ENCODE peak calls at places on chromosomes 5 and 9, in seven cellular contexts. R is Calu3, V is GM10248, P is nephron progenitor cell, K is fibroblast of lung, A is BE2C, L is A549. E is an unnamed sample.

GRCh38 chr9:130845901-130846381 is 10.9 kb downstream of the ABL1 start:
- DNase-seq in R (no peak), V (no peak), P (no peak), K (peak; percentile 92), A (no peak), L (peak; percentile 54), E (no peak)

GRCh38 chr5:118042076-118042475 is 946.3 kb downstream of the DTWD2 start:
- DNase-seq in R (no peak), V (no peak), P (no peak), K (peak; percentile 11), A (no peak), L (no peak), E (no peak)

GRCh38 chr5:170225326-170226137 is 7.3 kb upstream of the C5orf58 start:
- DNase-seq in R (peak; percentile 83), V (peak; percentile 71), P (peak; percentile 79), K (peak; percentile 69), A (peak; percentile 74), L (peak; percentile 66), E (peak; percentile 86)

GRCh38 chr5:151745071-151745705 is 13.2 kb downstream of the ATOX1 start:
- DNase-seq in R (peak; percentile 92), V (no peak), P (no peak), K (peak; percentile 77), A (no peak), L (no peak), E (no peak)

GRCh38 chr9:133417541-133418461 is at the start of gene REXO4:
- DNase-seq in R (peak; percentile 81), V (peak; percentile 84), P (peak; percentile 88), K (peak; percentile 89), A (peak; percentile 91), L (peak; percentile 89), E (peak; percentile 93)

GRCh38 chr5:172869734-172870133 is 35.7 kb downstream of the ERGIC1 start:
- DNase-seq in R (no peak), V (no peak), P (no peak), K (peak; percentile 44), A (no peak), L (no peak), E (no peak)

GRCh38 chr9:72476617-72477375 is 44.6 kb upstream of the TMC1 start:
- DNase-seq in R (peak; percentile 72), V (no peak), P (no peak), K (peak; percentile 44), A (no peak), L (peak; percentile 86), E (no peak)

GRCh38 chr9:69946800-69947437 is 96.7 kb upstream of the MAMDC2 start:
- DNase-seq in R (peak; percentile 10), V (no peak), P (no peak), K (peak; percentile 95), A (no peak), L (peak; percentile 84), E (no peak)

GRCh38 chr5:139501376-139501775 is 18.8 kb upstream of the STING1 start:
- DNase-seq in R (no peak), V (no peak), P (no peak), K (no peak), A (no peak), L (no peak), E (no peak)

GRCh38 chr9:69637801-69638200 is 34.4 kb downstream of the APBA1 start:
- DNase-seq in R (no peak), V (no peak), P (no peak), K (peak; percentile 58), A (no peak), L (no peak), E (no peak)

GRCh38 chr5:161058751-161059150 is 206.7 kb upstream of the ATP10B start:
- DNase-seq in R (no peak), V (no peak), P (no peak), K (no peak), A (no peak), L (no peak), E (no peak)

GRCh38 chr5:97000391-97000790 is 64.5 kb downstream of the LNPEP start:
- DNase-seq in R (no peak), V (no peak), P (no peak), K (no peak), A (no peak), L (peak; percentile 1), E (no peak)

GRCh38 chr5:172505840-172506638 is 51.7 kb upstream of the SH3PXD2B start:
- DNase-seq in R (no peak), V (no peak), P (no peak), K (no peak), A (no peak), L (no peak), E (peak; percentile 54)

GRCh38 chr5:80466669-80467485 is 21.0 kb upstream of the FAM151B start:
- DNase-seq in R (no peak), V (no peak), P (no peak), K (peak; percentile 80), A (no peak), L (peak; percentile 10), E (no peak)

GRCh38 chr5:179553875-179554274 is 3.5 kb downstream of the RUFY1 start:
- DNase-seq in R (peak; percentile 58), V (no peak), P (no peak), K (peak; percentile 44), A (no peak), L (peak; percentile 19), E (no peak)

GRCh38 chr5:156240414-156240813 is 86.5 kb upstream of the SGCD start:
- DNase-seq in R (no peak), V (no peak), P (no peak), K (no peak), A (no peak), L (no peak), E (no peak)

GRCh38 chr5:36239370-36240293 is 2.1 kb downstream of the NADK2 start:
- DNase-seq in R (no peak), V (no peak), P (no peak), K (no peak), A (no peak), L (no peak), E (no peak)

GRCh38 chr5:80269991-80270438 is 14.2 kb upstream of the SERINC5 start:
- DNase-seq in R (no peak), V (no peak), P (no peak), K (no peak), A (no peak), L (no peak), E (no peak)

GRCh38 chr5:176389114-176389768 is 690 bp downstream of the HIGD2A start:
- DNase-seq in R (no peak), V (no peak), P (no peak), K (no peak), A (no peak), L (no peak), E (no peak)

GRCh38 chr5:62780888-62781287 is 202.3 kb downstream of the LRRC70 start:
- DNase-seq in R (no peak), V (no peak), P (peak; percentile 14), K (no peak), A (no peak), L (no peak), E (no peak)

GRCh38 chr5:139670369-139671095 is 22.4 kb downstream of the CXXC5 start:
- DNase-seq in R (no peak), V (peak; percentile 74), P (no peak), K (no peak), A (no peak), L (no peak), E (no peak)

GRCh38 chr9:88532320-88532719 is 2.7 kb upstream of the NXNL2 start:
- DNase-seq in R (no peak), V (no peak), P (peak; percentile 58), K (peak; percentile 51), A (peak; percentile 45), L (peak; percentile 78), E (no peak)

GRCh38 chr5:14574891-14575496 is 6.6 kb upstream of the OTULINL start:
- DNase-seq in R (peak; percentile 9), V (no peak), P (no peak), K (no peak), A (no peak), L (peak; percentile 21), E (no peak)

GRCh38 chr9:127754761-127755557 is 19.9 kb upstream of the TOR2A start:
- DNase-seq in R (no peak), V (no peak), P (peak; percentile 71), K (no peak), A (peak; percentile 81), L (no peak), E (no peak)

GRCh38 chr5:138468966-138469539 is 3.8 kb downstream of the EGR1 start:
- DNase-seq in R (no peak), V (no peak), P (no peak), K (no peak), A (no peak), L (no peak), E (no peak)

GRCh38 chr5:63962345-63962744 is at the start of gene HTR1A:
- DNase-seq in R (no peak), V (peak; percentile 6), P (no peak), K (no peak), A (no peak), L (no peak), E (no peak)

GRCh38 chr5:63963926-63964325 is 1.7 kb upstream of the HTR1A start:
- DNase-seq in R (no peak), V (no peak), P (no peak), K (no peak), A (no peak), L (no peak), E (no peak)

GRCh38 chr5:63961598-63962161 is 565 bp downstream of the HTR1A start:
- DNase-seq in R (no peak), V (peak; percentile 9), P (peak; percentile 35), K (no peak), A (no peak), L (no peak), E (no peak)

GRCh38 chr5:63961125-63961597 is 1.1 kb downstream of the HTR1A start:
- DNase-seq in R (no peak), V (peak; percentile 5), P (no peak), K (no peak), A (no peak), L (no peak), E (no peak)

GRCh38 chr5:63963080-63963735 is 963 bp upstream of the HTR1A start:
- DNase-seq in R (peak; percentile 44), V (peak; percentile 66), P (peak; percentile 75), K (peak; percentile 79), A (peak; percentile 46), L (peak; percentile 68), E (no peak)
- TF ChIP-seq CTCF in R (peak; percentile 30), V (peak; percentile 76), P (peak; percentile 68), K (peak; percentile 57), A (peak; percentile 78), L (peak; percentile 58), E (peak; percentile 75)

GRCh38 chr5:103223031-103223955 is 35.3 kb upstream of the MACIR start:
- DNase-seq in R (no peak), V (no peak), P (no peak), K (no peak), A (no peak), L (no peak), E (no peak)
- TF ChIP-seq CTCF in R (no peak), V (no peak), P (no peak), K (no peak), A (no peak), L (no peak), E (no peak)

GRCh38 chr5:143433680-143434079 is 30.2 kb upstream of the NR3C1 start:
- DNase-seq in R (no peak), V (no peak), P (no peak), K (no peak), A (no peak), L (no peak), E (no peak)
- TF ChIP-seq CTCF in R (no peak), V (no peak), P (no peak), K (no peak), A (no peak), L (no peak), E (no peak)

GRCh38 chr9:80665479-80665878 is 1023.9 kb downstream of the TLE1 start:
- DNase-seq in R (no peak), V (no peak), P (no peak), K (no peak), A (no peak), L (no peak), E (no peak)

GRCh38 chr9:80664327-80665210 is 1024.8 kb downstream of the TLE1 start:
- DNase-seq in R (no peak), V (no peak), P (no peak), K (no peak), A (no peak), L (peak; percentile 10), E (no peak)
- TF ChIP-seq CTCF in R (no peak), V (no peak), P (no peak), K (no peak), A (peak; percentile 56), L (no peak), E (peak; percentile 12)

E was measured in osteocyte.